ENCODE peak calls at places on chromosomes 6 and 20, in seven cellular contexts. A, N, F, I, M, C and S are unnamed samples.
A peak's percentile ranks its signal among the peaks of the same experiment; 100 is the strongest.

GRCh38 chr6:3697609-3698008 is 53.9 kb downstream of the PXDC1 start:
- DNase-seq in I (no peak), C (peak; percentile 89), M (no peak), N (no peak), F (no peak), A (no peak), S (no peak)

GRCh38 chr6:116450769-116451740 is 10.1 kb upstream of the CALHM6 start:
- DNase-seq in A (no peak), I (no peak), M (no peak), F (no peak), N (no peak), C (no peak), S (no peak)

GRCh38 chr20:50121858-50122271 is 8.9 kb upstream of the UBE2V1 start:
- DNase-seq in C (no peak), I (no peak), M (no peak), F (peak; percentile 68), N (no peak), A (no peak), S (no peak)

GRCh38 chr6:159042003-159042823 is 2.6 kb downstream of the TAGAP start:
- DNase-seq in I (peak; percentile 65), C (peak; percentile 66), M (peak; percentile 37), F (peak; percentile 64), A (peak; percentile 63), N (no peak), S (peak; percentile 62)

GRCh38 chr20:16283978-16284377 is 289.3 kb downstream of the KIF16B start:
- DNase-seq in I (peak; percentile 68), C (no peak), M (peak; percentile 10), N (no peak), A (no peak), F (no peak), S (no peak)

GRCh38 chr6:44169154-44169553 is 10.5 kb downstream of the CAPN11 start:
- DNase-seq in C (no peak), A (no peak), F (no peak), M (no peak), I (no peak), N (no peak), S (no peak)

GRCh38 chr6:12084681-12085080 is 72.6 kb downstream of the HIVEP1 start:
- DNase-seq in C (no peak), A (no peak), I (no peak), F (no peak), N (no peak), M (no peak), S (no peak)

GRCh38 chr20:51154708-51155690 is 132.1 kb upstream of the KCNG1 start:
- DNase-seq in F (no peak), A (no peak), I (no peak), N (no peak), C (no peak), M (no peak), S (no peak)

GRCh38 chr6:19578489-19578888 is 258.7 kb upstream of the ID4 start:
- DNase-seq in F (no peak), A (no peak), I (no peak), C (no peak), M (no peak), N (no peak), S (no peak)

GRCh38 chr20:59698598-59698997 is 94.3 kb downstream of the PHACTR3 start:
- DNase-seq in F (no peak), N (no peak), A (no peak), C (no peak), M (no peak), I (no peak), S (no peak)

GRCh38 chr6:138970856-138971425 is 17.1 kb downstream of the REPS1 start:
- DNase-seq in M (peak; percentile 82), N (no peak), C (peak; percentile 89), I (no peak), F (no peak), A (no peak), S (no peak)

GRCh38 chr6:29632789-29633531 is at the start of gene GABBR1:
- DNase-seq in A (peak; percentile 89), M (no peak), C (peak; percentile 85), F (peak; percentile 86), N (peak; percentile 92), I (peak; percentile 88), S (peak; percentile 32)

GRCh38 chr6:39088331-39088730 is 26.7 kb downstream of the SAYSD1 start:
- DNase-seq in A (no peak), M (no peak), F (peak; percentile 17), I (no peak), N (no peak), C (peak; percentile 74), S (no peak)

GRCh38 chr20:61765871-61766654 is 299.6 kb downstream of the TAF4 start:
- DNase-seq in A (no peak), M (no peak), F (no peak), C (no peak), N (peak; percentile 66), I (peak; percentile 28), S (no peak)

GRCh38 chr6:53439556-53439955 is 90.8 kb upstream of the ELOVL5 start:
- DNase-seq in N (no peak), I (no peak), M (no peak), F (no peak), A (no peak), C (peak; percentile 53), S (no peak)

GRCh38 chr20:31837896-31838397 is 7.5 kb downstream of the FOXS1 start:
- DNase-seq in N (no peak), F (no peak), C (peak; percentile 54), I (no peak), A (no peak), M (no peak), S (no peak)

GRCh38 chr20:38554986-38555385 is 26.0 kb upstream of the ADIG start:
- DNase-seq in A (no peak), N (no peak), M (no peak), C (peak; percentile 24), I (no peak), F (no peak), S (no peak)

GRCh38 chr6:137165375-137166246 is 7.8 kb downstream of the IL22RA2 start:
- DNase-seq in A (no peak), N (no peak), F (peak; percentile 15), C (no peak), I (no peak), M (no peak), S (peak; percentile 38)

GRCh38 chr20:8720089-8720488 is 348.8 kb upstream of the PLCB4 start:
- DNase-seq in M (no peak), C (peak; percentile 40), I (no peak), N (no peak), F (no peak), A (no peak), S (no peak)

GRCh38 chr20:45336530-45337366 is 11.5 kb downstream of the SDC4 start:
- DNase-seq in N (no peak), A (peak; percentile 81), C (peak; percentile 71), I (peak; percentile 87), M (peak; percentile 82), F (peak; percentile 73), S (no peak)

DNA sequence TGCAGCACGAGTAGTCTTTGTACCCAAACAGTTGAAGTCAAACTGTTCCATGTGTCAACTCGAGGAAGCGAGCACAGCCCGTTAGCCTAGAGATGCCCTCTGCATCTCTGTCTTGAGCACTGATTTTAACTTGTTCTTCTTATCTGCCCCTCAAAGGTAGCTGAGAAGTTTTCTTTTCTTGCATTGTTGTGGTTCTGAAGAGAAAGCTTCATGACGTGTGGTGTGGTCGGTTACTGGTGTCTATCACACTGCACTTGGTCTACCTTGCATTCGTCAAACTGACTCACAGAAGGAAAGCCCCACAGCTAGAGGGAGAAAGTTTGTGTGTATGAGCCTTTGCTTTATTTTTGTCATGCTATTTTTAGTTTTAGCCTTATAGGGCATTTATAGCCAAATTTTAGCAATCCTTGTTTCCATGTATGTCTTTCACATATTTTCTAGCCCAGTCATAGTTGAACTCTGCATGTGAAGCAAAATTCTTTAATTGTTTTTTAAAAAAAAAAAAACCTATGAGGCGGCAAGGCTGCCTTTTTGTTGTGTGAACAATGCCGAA is 115.1 kb downstream of the JAG1 start:
- DNase-seq in I (no peak), A (no peak), C (peak; percentile 95), F (no peak), M (peak; percentile 75), N (no peak), S (peak; percentile 31)
- TF ChIP-seq CTCF in I (no peak), A (no peak), C (peak; percentile 33), F (no peak), M (no peak), N (no peak), S (no peak)

DNA sequence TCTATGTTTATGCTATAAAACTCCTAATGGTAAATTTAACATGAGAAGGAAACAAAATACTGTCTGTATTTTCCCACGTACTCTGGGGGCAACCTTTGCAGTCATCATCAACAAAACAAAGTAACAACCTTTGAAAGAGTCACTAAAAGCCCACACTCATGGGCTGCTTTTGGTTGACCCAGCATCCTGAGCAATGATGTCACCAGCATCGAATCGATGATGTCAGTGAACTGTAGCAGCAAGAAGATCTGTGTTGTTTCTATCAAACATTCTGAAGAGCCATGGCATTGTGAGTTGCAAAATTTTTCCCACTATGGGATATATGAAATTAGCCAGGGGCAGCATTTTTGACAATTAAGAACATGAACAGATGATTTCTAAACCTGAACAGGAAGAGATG is 300.1 kb downstream of the HIVEP2 start:
- DNase-seq in A (no peak), I (no peak), F (no peak), M (no peak), C (no peak), N (no peak), S (no peak)
- TF ChIP-seq CTCF in A (no peak), I (no peak), F (no peak), M (no peak), C (no peak), N (no peak), S (no peak)

DNA sequence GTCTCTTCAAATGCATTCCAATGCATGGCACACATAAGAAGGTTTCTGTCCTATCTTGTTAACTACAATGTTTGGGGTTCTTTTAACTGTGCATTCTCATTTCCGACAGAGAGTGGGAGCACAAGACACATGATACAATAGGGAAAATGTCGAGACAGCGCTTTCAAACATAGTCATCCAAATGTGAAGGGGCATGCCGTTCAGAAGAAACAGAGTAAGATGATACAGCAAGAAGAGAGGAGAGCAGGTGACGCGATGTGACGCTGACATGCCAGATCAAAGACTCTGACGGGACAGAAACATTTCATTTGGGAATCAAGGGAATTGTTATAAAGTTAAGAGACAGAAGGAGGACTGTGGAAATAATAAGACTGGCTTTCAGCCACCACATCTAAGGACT is 117.5 kb downstream of the FAXC start:
- DNase-seq in M (no peak), C (no peak), F (no peak), I (no peak), A (no peak), N (no peak), S (no peak)
- TF ChIP-seq CTCF in M (no peak), C (no peak), F (no peak), I (no peak), A (no peak), N (no peak), S (no peak)

GRCh38 chr6:6916598-6916997 is 191.2 kb upstream of the RREB1 start:
- DNase-seq in F (no peak), M (no peak), N (no peak), I (peak; percentile 66), C (no peak), A (no peak), S (no peak)

GRCh38 chr6:6912841-6913240 is 194.9 kb upstream of the RREB1 start:
- DNase-seq in A (no peak), N (no peak), M (no peak), I (no peak), C (peak; percentile 21), F (no peak), S (no peak)

GRCh38 chr6:6915813-6916547 is 191.8 kb upstream of the RREB1 start:
- DNase-seq in I (peak; percentile 80), F (no peak), M (no peak), C (peak; percentile 84), N (no peak), A (peak; percentile 53), S (no peak)

GRCh38 chr6:6913346-6913745 is 194.4 kb upstream of the RREB1 start:
- DNase-seq in F (no peak), A (no peak), I (no peak), C (no peak), M (no peak), N (no peak), S (no peak)

GRCh38 chr6:6915219-6915618 is 192.5 kb upstream of the RREB1 start:
- DNase-seq in C (peak; percentile 41), F (no peak), A (no peak), N (no peak), M (no peak), I (no peak), S (no peak)
- TF ChIP-seq CTCF in C (no peak), F (no peak), A (no peak), N (no peak), M (no peak), I (no peak), S (no peak)